ENCODE peak calls at places on chromosome 3, in ten cellular contexts. Q is upper lobe of right lung, V is mammary epithelial cell, X is endothelial cell, A is RWPE2, T is A549, M is IMR-90, U is HL-60, K is astrocyte of the spinal cord, B is psoas muscle. J is an unnamed sample.

GRCh38 chr3:4821975-4822374 is 157.3 kb upstream of the BHLHE40 start:
- DNase-seq in Q (no peak), V (no peak), X (no peak), A (no peak), T (no peak), M (no peak), U (no peak), K (no peak), B (no peak), J (no peak)

GRCh38 chr3:10766049-10766705 is 49.9 kb upstream of the SLC6A11 start:
- DNase-seq in Q (no peak), V (no peak), X (no peak), A (peak), T (no peak), M (no peak), U (no peak), K (no peak), B (no peak), J (no peak)

GRCh38 chr3:113266738-113267137 is 55.4 kb downstream of the BOC start:
- DNase-seq in Q (no peak), V (no peak), X (no peak), A (no peak), T (no peak), M (no peak), U (no peak), K (no peak), B (no peak), J (no peak)

GRCh38 chr3:46849098-46849631 is 14.1 kb downstream of the MYL3 start:
- DNase-seq in Q (peak), V (no peak), X (peak), A (peak), T (no peak), M (no peak), U (no peak), K (no peak), B (peak), J (no peak)

GRCh38 chr3:153901152-153901551 is 220.0 kb upstream of the ARHGEF26 start:
- DNase-seq in Q (no peak), V (peak), X (no peak), A (no peak), T (no peak), M (no peak), U (no peak), K (no peak), B (no peak), J (no peak)

GRCh38 chr3:42134867-42135464 is 43.8 kb downstream of the TRAK1 start:
- DNase-seq in Q (no peak), V (peak), X (no peak), A (no peak), T (no peak), M (no peak), U (no peak), K (no peak), B (no peak), J (no peak)

GRCh38 chr3:126704494-126705214 is 614 bp downstream of the CHCHD6 start:
- DNase-seq in Q (no peak), V (peak), X (no peak), A (no peak), T (no peak), M (no peak), U (no peak), K (peak), B (no peak), J (no peak)

GRCh38 chr3:117681619-117682018 is 972.0 kb downstream of the TUSC7 start:
- DNase-seq in Q (no peak), V (peak), X (no peak), A (no peak), T (no peak), M (peak), U (no peak), K (peak), B (no peak), J (no peak)

GRCh38 chr3:126149960-126150515 is 30.3 kb downstream of the ALDH1L1 start:
- DNase-seq in Q (no peak), V (no peak), X (no peak), A (no peak), T (no peak), M (no peak), U (no peak), K (no peak), B (no peak), J (no peak)

GRCh38 chr3:188400494-188401243 is 246.7 kb downstream of the LPP start:
- DNase-seq in Q (no peak), V (no peak), X (no peak), A (no peak), T (no peak), M (no peak), U (no peak), K (no peak), B (no peak), J (no peak)

GRCh38 chr3:119145128-119145499 is 851 bp upstream of the TEX55 start:
- DNase-seq in Q (no peak), V (no peak), X (no peak), A (no peak), T (no peak), M (no peak), U (no peak), K (no peak), B (no peak), J (no peak)

GRCh38 chr3:11556851-11557644 is 86.7 kb downstream of the VGLL4 start:
- DNase-seq in Q (peak), V (no peak), X (no peak), A (peak), T (no peak), M (peak), U (no peak), K (peak), B (peak), J (no peak)

GRCh38 chr3:155682437-155682836 is 62.4 kb downstream of the PLCH1 start:
- DNase-seq in Q (no peak), V (no peak), X (no peak), A (no peak), T (no peak), M (no peak), U (no peak), K (no peak), B (no peak), J (no peak)

GRCh38 chr3:185070491-185071335 is 82.1 kb downstream of the C3orf70 start:
- DNase-seq in Q (no peak), V (peak), X (peak), A (no peak), T (peak), M (peak), U (no peak), K (no peak), B (no peak), J (no peak)

GRCh38 chr3:42013652-42014442 is 51.9 kb upstream of the ULK4 start:
- DNase-seq in Q (peak), V (no peak), X (no peak), A (no peak), T (no peak), M (no peak), U (no peak), K (no peak), B (peak), J (no peak)

GRCh38 chr3:35737934-35738706 is 98.8 kb downstream of the ARPP21 start:
- DNase-seq in Q (no peak), V (no peak), X (no peak), A (no peak), T (no peak), M (no peak), U (no peak), K (no peak), B (no peak), J (no peak)

GRCh38 chr3:15796331-15796730 is 1.4 kb downstream of the ANKRD28 start:
- DNase-seq in Q (no peak), V (no peak), X (no peak), A (no peak), T (no peak), M (no peak), U (no peak), K (no peak), B (no peak), J (no peak)

GRCh38 chr3:34056951-34057390 is 258.5 kb downstream of the PDCD6IP start:
- DNase-seq in Q (no peak), V (no peak), X (no peak), A (no peak), T (peak), M (peak), U (no peak), K (peak), B (no peak), J (no peak)

GRCh38 chr3:11236588-11237461 is 35.4 kb upstream of the ATG7 start:
- DNase-seq in Q (peak), V (peak), X (peak), A (peak), T (peak), M (peak), U (no peak), K (peak), B (peak), J (no peak)

GRCh38 chr3:71488391-71488809 is 95.1 kb downstream of the FOXP1 start:
- DNase-seq in Q (no peak), V (no peak), X (no peak), A (no peak), T (no peak), M (no peak), U (no peak), K (no peak), B (no peak), J (no peak)

GRCh38 chr3:143464850-143465249 is 345.3 kb downstream of the CHST2 start:
- DNase-seq in Q (no peak), V (no peak), X (no peak), A (no peak), T (peak), M (peak), U (no peak), K (peak), B (peak), J (no peak)

GRCh38 chr3:115819785-115820384 is 196.6 kb downstream of the GAP43 start:
- DNase-seq in Q (no peak), V (peak), X (peak), A (no peak), T (peak), M (peak), U (peak), K (peak), B (peak), J (peak)

GRCh38 chr3:99505646-99506269 is 132.6 kb upstream of the COL8A1 start:
- DNase-seq in Q (no peak), V (peak), X (no peak), A (no peak), T (peak), M (peak), U (peak), K (peak), B (peak), J (no peak)

GRCh38 chr3:184578822-184579221 is 17.2 kb downstream of the EPHB3 start:
- DNase-seq in Q (no peak), V (peak), X (no peak), A (no peak), T (no peak), M (no peak), U (no peak), K (no peak), B (no peak), J (no peak)

GRCh38 chr3:112667599-112667998 is 26.7 kb upstream of the CCDC80 start:
- DNase-seq in Q (no peak), V (no peak), X (no peak), A (no peak), T (no peak), M (no peak), U (no peak), K (no peak), B (no peak), J (no peak)

GRCh38 chr3:56693750-56694149 is 10.7 kb upstream of the TASOR start:
- DNase-seq in Q (no peak), V (no peak), X (no peak), A (no peak), T (no peak), M (no peak), U (peak), K (no peak), B (no peak), J (no peak)

GRCh38 chr3:129975332-129976090 is 991 bp downstream of the TRH start:
- DNase-seq in Q (peak), V (no peak), X (peak), A (no peak), T (no peak), M (no peak), U (peak), K (no peak), B (no peak), J (no peak)

DNA sequence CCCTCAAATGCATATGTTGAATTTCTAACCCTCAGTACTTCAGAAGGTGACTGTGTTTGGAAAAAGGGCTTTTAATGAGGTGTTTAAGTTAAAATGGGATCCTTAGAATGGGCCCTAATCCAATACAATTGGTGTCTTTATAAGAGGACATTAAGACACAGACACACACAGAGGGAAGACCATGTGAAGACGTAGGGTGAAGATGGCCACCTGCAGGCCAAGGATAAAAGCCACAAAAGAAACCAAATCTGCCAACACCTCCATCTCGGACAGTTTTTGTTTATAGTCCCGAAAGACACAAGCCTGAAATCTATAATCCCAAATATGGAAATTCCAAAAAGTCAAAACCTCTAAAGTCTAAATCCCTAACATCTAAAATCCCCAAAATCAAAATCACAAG is 4.1 kb upstream of the MASP1 start:
- DNase-seq in Q (no peak), V (no peak), X (no peak), A (no peak), T (peak), M (no peak), U (no peak), K (no peak), B (no peak), J (no peak)
- TF ChIP-seq CTCF in Q (no peak), V (peak), X (no peak), A (peak), T (no peak), M (peak), U (no peak), K (peak), B (no peak), J (no peak)

GRCh38 chr3:30135190-30135589 is 471.2 kb upstream of the TGFBR2 start:
- DNase-seq in Q (no peak), V (no peak), X (no peak), A (no peak), T (peak), M (no peak), U (no peak), K (no peak), B (no peak), J (no peak)
- TF ChIP-seq CTCF in Q (no peak), V (no peak), X (no peak), A (peak), T (peak), M (no peak), U (no peak), K (peak), B (no peak), J (no peak)

GRCh38 chr3:149881879-149882278 is 68.9 kb downstream of the RNF13 start:
- DNase-seq in Q (no peak), V (no peak), X (no peak), A (no peak), T (no peak), M (no peak), U (peak), K (no peak), B (no peak), J (no peak)

GRCh38 chr3:149883134-149883533 is 70.1 kb downstream of the RNF13 start:
- DNase-seq in Q (no peak), V (no peak), X (no peak), A (no peak), T (no peak), M (no peak), U (no peak), K (no peak), B (no peak), J (no peak)

GRCh38 chr3:149877668-149878067 is 64.7 kb downstream of the RNF13 start:
- DNase-seq in Q (no peak), V (no peak), X (no peak), A (no peak), T (no peak), M (no peak), U (no peak), K (no peak), B (no peak), J (no peak)

GRCh38 chr3:149879872-149880271 is 66.9 kb downstream of the RNF13 start:
- DNase-seq in Q (peak), V (peak), X (peak), A (no peak), T (peak), M (peak), U (peak), K (peak), B (peak), J (no peak)
- TF ChIP-seq CTCF in Q (peak), V (peak), X (peak), A (peak), T (peak), M (peak), U (peak), K (peak), B (peak), J (peak)

GRCh38 chr3:52054689-52055511 is 1.5 kb downstream of the DUSP7 start:
- DNase-seq in Q (no peak), V (no peak), X (peak), A (no peak), T (no peak), M (peak), U (no peak), K (no peak), B (no peak), J (no peak)
- TF ChIP-seq CTCF in Q (no peak), V (no peak), X (no peak), A (no peak), T (peak), M (peak), U (no peak), K (peak), B (no peak), J (peak)

DNA sequence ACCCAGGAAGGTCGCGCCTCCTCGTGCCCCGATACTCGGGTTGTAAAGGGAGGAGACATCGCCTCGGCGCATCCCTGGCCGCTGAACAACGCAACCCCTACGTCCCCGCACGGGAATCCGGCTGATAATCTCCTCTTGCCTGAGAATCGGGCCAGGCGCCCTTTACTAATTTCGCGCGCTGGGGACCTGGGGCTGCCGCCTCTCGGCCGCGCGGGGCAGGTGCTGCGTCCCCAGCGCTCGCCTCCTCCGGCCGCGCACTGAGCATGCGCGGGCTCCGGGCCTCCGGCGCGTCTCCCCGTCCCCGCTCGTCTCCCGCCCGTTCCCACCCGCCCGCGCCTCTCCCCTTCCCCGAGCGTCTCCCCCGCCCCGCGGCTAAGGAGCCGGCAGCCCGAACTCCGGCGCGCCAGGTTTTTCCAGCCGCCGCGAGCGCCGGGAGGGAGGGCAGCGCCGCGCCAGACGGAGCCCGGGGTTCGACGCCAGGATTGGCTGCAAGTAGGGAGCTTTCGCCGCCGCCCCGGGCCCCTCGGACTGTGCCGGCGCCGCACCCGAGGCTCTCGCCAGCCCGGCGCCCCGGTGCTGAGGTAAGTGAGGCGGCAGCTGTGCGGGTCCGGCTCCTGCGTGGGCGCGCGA is at the start of gene CNTN4:
- DNase-seq in Q (peak), V (no peak), X (no peak), A (no peak), T (peak), M (no peak), U (no peak), K (no peak), B (peak), J (peak)
- TF ChIP-seq CTCF in Q (peak), V (no peak), X (no peak), A (no peak), T (no peak), M (no peak), U (no peak), K (no peak), B (no peak), J (peak)

J was measured in D721Med.